ENCODE peak calls at places on chromosome 21, in eight cellular contexts. One of them, this sample, is unnamed.

GRCh38 chr21:46226920-46227599 is 1.5 kb downstream of the LSS start:
- DNase-seq in body of pancreas: peak; percentile 13
- DNase-seq in stomach: no peak
- DNase-seq in A549: no peak
- DNase-seq in heart left ventricle: no peak
- DNase-seq in breast epithelium: no peak
- DNase-seq in IMR-90: peak; percentile 78
- DNase-seq in prostate gland: peak; percentile 41
- DNase-seq in this sample: no peak

GRCh38 chr21:31372176-31372765 is 28.2 kb upstream of the TIAM1 start:
- DNase-seq in body of pancreas: no peak
- DNase-seq in stomach: no peak
- DNase-seq in A549: no peak
- DNase-seq in heart left ventricle: no peak
- DNase-seq in breast epithelium: no peak
- DNase-seq in IMR-90: no peak
- DNase-seq in prostate gland: no peak
- DNase-seq in this sample: no peak

GRCh38 chr21:44931137-44931500 is 8.7 kb upstream of the SLX9 start:
- DNase-seq in body of pancreas: peak; percentile 32
- DNase-seq in stomach: no peak
- DNase-seq in A549: no peak
- DNase-seq in heart left ventricle: no peak
- DNase-seq in breast epithelium: no peak
- DNase-seq in IMR-90: no peak
- DNase-seq in prostate gland: no peak
- DNase-seq in this sample: no peak

GRCh38 chr21:46243865-46244490 is 15.4 kb upstream of the LSS start:
- DNase-seq in body of pancreas: no peak
- DNase-seq in stomach: no peak
- DNase-seq in A549: no peak
- DNase-seq in heart left ventricle: no peak
- DNase-seq in breast epithelium: no peak
- DNase-seq in IMR-90: no peak
- DNase-seq in prostate gland: no peak
- DNase-seq in this sample: no peak

GRCh38 chr21:44872266-44872567 is 1.3 kb downstream of the PTTG1IP start:
- DNase-seq in body of pancreas: no peak
- DNase-seq in stomach: no peak
- DNase-seq in A549: no peak
- DNase-seq in heart left ventricle: no peak
- DNase-seq in breast epithelium: no peak
- DNase-seq in IMR-90: no peak
- DNase-seq in prostate gland: no peak
- DNase-seq in this sample: no peak

GRCh38 chr21:34908424-34909055 is 140.6 kb downstream of the RUNX1 start:
- DNase-seq in body of pancreas: peak; percentile 37
- DNase-seq in stomach: no peak
- DNase-seq in A549: peak; percentile 48
- DNase-seq in heart left ventricle: no peak
- DNase-seq in breast epithelium: no peak
- DNase-seq in IMR-90: no peak
- DNase-seq in prostate gland: no peak
- DNase-seq in this sample: no peak

GRCh38 chr21:36966066-36966845 is at the start of gene HLCS:
- DNase-seq in body of pancreas: peak; percentile 78
- DNase-seq in stomach: peak; percentile 81
- DNase-seq in A549: peak; percentile 61
- DNase-seq in heart left ventricle: peak; percentile 71
- DNase-seq in breast epithelium: peak; percentile 65
- DNase-seq in IMR-90: peak; percentile 36
- DNase-seq in prostate gland: peak; percentile 60
- DNase-seq in this sample: no peak

GRCh38 chr21:15326032-15326867 is 261.4 kb upstream of the NRIP1 start:
- DNase-seq in body of pancreas: no peak
- DNase-seq in stomach: no peak
- DNase-seq in A549: no peak
- DNase-seq in heart left ventricle: no peak
- DNase-seq in breast epithelium: no peak
- DNase-seq in IMR-90: no peak
- DNase-seq in prostate gland: no peak
- DNase-seq in this sample: no peak

GRCh38 chr21:20570824-20571232 is 427.4 kb upstream of the NCAM2 start:
- DNase-seq in body of pancreas: no peak
- DNase-seq in stomach: no peak
- DNase-seq in A549: no peak
- DNase-seq in heart left ventricle: no peak
- DNase-seq in breast epithelium: no peak
- DNase-seq in IMR-90: no peak
- DNase-seq in prostate gland: no peak
- DNase-seq in this sample: no peak

GRCh38 chr21:26170471-26171309 is at the start of gene APP:
- DNase-seq in body of pancreas: peak; percentile 86
- DNase-seq in stomach: peak; percentile 91
- DNase-seq in A549: peak; percentile 57
- DNase-seq in heart left ventricle: peak; percentile 84
- DNase-seq in breast epithelium: peak; percentile 87
- DNase-seq in IMR-90: peak; percentile 70
- DNase-seq in prostate gland: peak; percentile 81
- DNase-seq in this sample: peak; percentile 7

GRCh38 chr21:41762753-41763152 is 4.1 kb downstream of the RIPK4 start:
- DNase-seq in body of pancreas: no peak
- DNase-seq in stomach: no peak
- DNase-seq in A549: no peak
- DNase-seq in heart left ventricle: no peak
- DNase-seq in breast epithelium: no peak
- DNase-seq in IMR-90: no peak
- DNase-seq in prostate gland: no peak
- DNase-seq in this sample: no peak
- H3K4me3 ChIP-seq in body of pancreas: no peak overlapping the region
- H3K4me3 ChIP-seq in stomach: no peak overlapping the region
- H3K4me3 ChIP-seq in A549: no peak overlapping the region
- H3K4me3 ChIP-seq in heart left ventricle: no peak overlapping the region
- H3K4me3 ChIP-seq in breast epithelium: no peak overlapping the region
- H3K4me3 ChIP-seq in IMR-90: no peak overlapping the region
- H3K4me3 ChIP-seq in prostate gland: peak overlapping the region; percentile 22
- H3K4me3 ChIP-seq in this sample: peak overlapping the region; percentile 63

GRCh38 chr21:41932576-41933258 is 21.1 kb downstream of the C2CD2 start:
- DNase-seq in body of pancreas: no peak
- DNase-seq in stomach: no peak
- DNase-seq in A549: no peak
- DNase-seq in heart left ventricle: peak; percentile 48
- DNase-seq in breast epithelium: no peak
- DNase-seq in IMR-90: peak; percentile 56
- DNase-seq in prostate gland: peak; percentile 56
- DNase-seq in this sample: no peak

GRCh38 chr21:41929248-41929647 is 24.6 kb downstream of the C2CD2 start:
- DNase-seq in body of pancreas: no peak
- DNase-seq in stomach: no peak
- DNase-seq in A549: no peak
- DNase-seq in heart left ventricle: no peak
- DNase-seq in breast epithelium: no peak
- DNase-seq in IMR-90: no peak
- DNase-seq in prostate gland: no peak
- DNase-seq in this sample: no peak

GRCh38 chr21:41931041-41931451 is 22.8 kb downstream of the C2CD2 start:
- DNase-seq in body of pancreas: no peak
- DNase-seq in stomach: no peak
- DNase-seq in A549: no peak
- DNase-seq in heart left ventricle: no peak
- DNase-seq in breast epithelium: no peak
- DNase-seq in IMR-90: no peak
- DNase-seq in prostate gland: no peak
- DNase-seq in this sample: no peak

GRCh38 chr21:41933259-41934079 is 20.3 kb downstream of the C2CD2 start:
- DNase-seq in body of pancreas: no peak
- DNase-seq in stomach: no peak
- DNase-seq in A549: no peak
- DNase-seq in heart left ventricle: no peak
- DNase-seq in breast epithelium: no peak
- DNase-seq in IMR-90: peak; percentile 56
- DNase-seq in prostate gland: peak; percentile 55
- DNase-seq in this sample: no peak

GRCh38 chr21:41932191-41932575 is 21.6 kb downstream of the C2CD2 start:
- DNase-seq in body of pancreas: no peak
- DNase-seq in stomach: no peak
- DNase-seq in A549: peak; percentile 68
- DNase-seq in heart left ventricle: no peak
- DNase-seq in breast epithelium: no peak
- DNase-seq in IMR-90: peak; percentile 88
- DNase-seq in prostate gland: no peak
- DNase-seq in this sample: no peak
- TF ChIP-seq CTCF in body of pancreas: no peak
- TF ChIP-seq CTCF in stomach: no peak
- TF ChIP-seq CTCF in A549: no peak
- TF ChIP-seq CTCF in heart left ventricle: no peak
- TF ChIP-seq CTCF in breast epithelium: no peak
- TF ChIP-seq CTCF in IMR-90: peak; percentile 49
- TF ChIP-seq CTCF in prostate gland: no peak
- TF ChIP-seq CTCF in this sample: no peak

DNA sequence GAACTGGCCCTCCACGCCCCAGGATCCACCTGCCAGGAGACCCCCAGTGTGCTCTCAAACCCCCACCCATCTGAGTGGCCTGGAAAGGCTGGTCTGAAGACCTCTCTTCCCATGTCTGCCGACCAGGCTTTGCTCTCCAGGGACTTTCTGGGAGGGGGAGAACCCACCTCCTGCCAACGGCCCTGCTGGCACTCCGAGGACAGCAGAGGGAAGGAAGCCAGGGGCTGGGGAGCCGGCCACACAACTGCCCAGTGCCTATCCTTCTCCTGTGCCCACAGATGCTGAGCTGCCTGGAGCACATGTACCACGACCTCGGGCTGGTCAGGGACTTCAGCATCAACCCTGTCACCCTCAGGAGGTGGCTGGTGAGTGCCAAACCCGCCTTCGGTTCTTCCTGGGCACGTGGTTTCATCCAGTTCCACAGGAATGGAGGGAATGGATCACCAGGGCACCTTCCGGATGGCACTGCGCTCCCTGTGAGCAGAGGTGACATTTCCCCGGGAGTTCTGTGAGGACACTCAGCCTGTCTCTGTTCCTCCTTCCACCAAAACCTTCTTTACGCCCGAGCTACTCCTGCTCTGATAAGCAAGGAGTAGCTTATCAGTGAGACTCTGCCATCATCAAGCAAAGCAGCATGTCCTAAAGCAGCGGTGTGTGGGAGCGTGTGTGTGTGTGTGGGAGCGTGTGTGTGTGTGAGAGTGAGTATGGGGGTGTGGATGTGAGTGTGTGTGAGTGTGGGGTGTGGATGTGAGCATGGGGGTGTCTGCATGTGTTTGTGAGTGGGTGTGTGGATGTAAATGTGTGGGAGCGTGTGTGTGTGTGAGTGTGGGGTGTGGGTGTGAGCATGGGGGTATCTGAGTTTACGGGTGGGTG is 105.5 kb downstream of the PDE9A start:
- DNase-seq in body of pancreas: no peak
- DNase-seq in stomach: no peak
- DNase-seq in A549: no peak
- DNase-seq in heart left ventricle: no peak
- DNase-seq in breast epithelium: no peak
- DNase-seq in IMR-90: no peak
- DNase-seq in prostate gland: no peak
- DNase-seq in this sample: no peak
- TF ChIP-seq POLR2A in body of pancreas: no peak
- TF ChIP-seq POLR2A in stomach: no peak
- TF ChIP-seq POLR2A in A549: no peak
- TF ChIP-seq POLR2A in heart left ventricle: no peak
- TF ChIP-seq POLR2A in breast epithelium: no peak
- TF ChIP-seq POLR2A in IMR-90: no peak
- TF ChIP-seq POLR2A in prostate gland: no peak
- TF ChIP-seq POLR2A in this sample: no peak

GRCh38 chr21:42375966-42376337 is 9.6 kb upstream of the TFF1 start:
- DNase-seq in body of pancreas: no peak
- DNase-seq in stomach: no peak
- DNase-seq in A549: no peak
- DNase-seq in heart left ventricle: no peak
- DNase-seq in breast epithelium: no peak
- DNase-seq in IMR-90: no peak
- DNase-seq in prostate gland: no peak
- DNase-seq in this sample: no peak

GRCh38 chr21:42377211-42377950 is 11.0 kb upstream of the TFF1 start:
- DNase-seq in body of pancreas: no peak
- DNase-seq in stomach: no peak
- DNase-seq in A549: no peak
- DNase-seq in heart left ventricle: no peak
- DNase-seq in breast epithelium: peak; percentile 28
- DNase-seq in IMR-90: no peak
- DNase-seq in prostate gland: no peak
- DNase-seq in this sample: no peak

GRCh38 chr21:42375141-42375905 is 9.0 kb upstream of the TFF1 start:
- DNase-seq in body of pancreas: no peak
- DNase-seq in stomach: peak; percentile 63
- DNase-seq in A549: no peak
- DNase-seq in heart left ventricle: no peak
- DNase-seq in breast epithelium: no peak
- DNase-seq in IMR-90: no peak
- DNase-seq in prostate gland: no peak
- DNase-seq in this sample: no peak

GRCh38 chr21:42377951-42378340 is 11.6 kb upstream of the TFF1 start:
- DNase-seq in body of pancreas: no peak
- DNase-seq in stomach: no peak
- DNase-seq in A549: no peak
- DNase-seq in heart left ventricle: no peak
- DNase-seq in breast epithelium: peak; percentile 31
- DNase-seq in IMR-90: no peak
- DNase-seq in prostate gland: no peak
- DNase-seq in this sample: no peak

GRCh38 chr21:42376338-42376982 is 10.1 kb upstream of the TFF1 start:
- DNase-seq in body of pancreas: peak; percentile 43
- DNase-seq in stomach: peak; percentile 88
- DNase-seq in A549: no peak
- DNase-seq in heart left ventricle: no peak
- DNase-seq in breast epithelium: no peak
- DNase-seq in IMR-90: no peak
- DNase-seq in prostate gland: peak; percentile 47
- DNase-seq in this sample: no peak
- H3K4me3 ChIP-seq in body of pancreas: no peak overlapping the region
- H3K4me3 ChIP-seq in stomach: no peak overlapping the region
- H3K4me3 ChIP-seq in A549: no peak overlapping the region
- H3K4me3 ChIP-seq in heart left ventricle: no peak overlapping the region
- H3K4me3 ChIP-seq in breast epithelium: no peak overlapping the region
- H3K4me3 ChIP-seq in IMR-90: no peak overlapping the region
- H3K4me3 ChIP-seq in prostate gland: no peak overlapping the region
- H3K4me3 ChIP-seq in this sample: no peak overlapping the region

DNA sequence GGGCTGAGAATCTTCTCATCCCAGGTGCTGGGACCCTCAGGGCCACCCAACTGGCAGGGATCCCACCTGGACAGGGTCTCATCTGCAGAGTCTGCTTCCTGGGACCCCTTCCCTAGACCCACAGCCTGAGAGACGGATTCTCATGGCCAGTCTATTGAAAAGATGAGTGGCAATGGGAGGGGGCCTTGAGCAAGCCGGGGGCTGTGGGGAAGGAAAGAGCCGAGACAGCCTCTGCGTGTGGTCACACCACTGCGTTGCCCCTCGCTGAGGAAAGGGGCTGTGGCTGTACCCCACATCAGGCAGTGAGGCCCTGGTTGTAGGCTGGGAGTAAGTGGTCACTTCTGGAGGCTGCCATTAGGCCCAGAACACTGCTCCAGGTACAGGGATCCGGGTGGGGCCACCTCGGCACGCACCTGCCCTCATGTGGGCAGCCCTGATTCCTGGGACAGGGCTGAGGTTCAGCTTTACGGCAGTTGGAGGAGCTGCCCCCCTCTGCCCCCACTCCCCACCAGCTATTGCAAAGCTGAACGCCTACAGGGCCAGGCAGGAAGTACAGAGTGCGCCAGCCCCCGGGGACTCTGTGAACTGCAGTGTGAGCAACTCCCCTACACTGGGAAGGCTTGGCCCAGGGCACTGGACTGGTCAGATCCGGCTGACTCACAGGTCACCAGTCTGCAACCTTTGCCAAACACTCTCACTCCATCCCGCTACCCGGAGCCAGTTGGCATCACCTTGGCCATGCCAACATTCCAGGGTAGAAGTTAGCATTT is 106.9 kb downstream of the RIPK4 start:
- DNase-seq in body of pancreas: no peak
- DNase-seq in stomach: no peak
- DNase-seq in A549: peak; percentile 63
- DNase-seq in heart left ventricle: no peak
- DNase-seq in breast epithelium: no peak
- DNase-seq in IMR-90: peak; percentile 24
- DNase-seq in prostate gland: no peak
- DNase-seq in this sample: no peak
- TF ChIP-seq CTCF in body of pancreas: no peak
- TF ChIP-seq CTCF in stomach: no peak
- TF ChIP-seq CTCF in A549: no peak
- TF ChIP-seq CTCF in heart left ventricle: no peak
- TF ChIP-seq CTCF in breast epithelium: no peak
- TF ChIP-seq CTCF in IMR-90: no peak
- TF ChIP-seq CTCF in prostate gland: no peak
- TF ChIP-seq CTCF in this sample: no peak

This sample was measured in esophagus squamous epithelium.